ENCODE peak calls at places on chromosome X, in nine cellular contexts. One of them, this sample, is unnamed.

GRCh38 chrX:154308108-154308946 is 12.7 kb downstream of the TKTL1 start:
- DNase-seq in cardiac muscle cell: peak
- DNase-seq in lower leg skin: peak
- DNase-seq in lower lobe of right lung: peak
- DNase-seq in tibial artery: peak
- DNase-seq in stomach: peak
- DNase-seq in testis: peak
- DNase-seq in GM06990: peak
- DNase-seq in mammary epithelial cell: peak
- DNase-seq in this sample: peak

GRCh38 chrX:8189096-8189830 is 18.2 kb upstream of the VCX2 start:
- DNase-seq in testis: no peak
- DNase-seq in tibial artery: no peak
- DNase-seq in cardiac muscle cell: no peak
- DNase-seq in lower leg skin: no peak
- DNase-seq in lower lobe of right lung: no peak
- DNase-seq in stomach: no peak
- DNase-seq in mammary epithelial cell: no peak
- DNase-seq in GM06990: no peak
- DNase-seq in this sample: no peak

GRCh38 chrX:132292753-132293152 is 73.5 kb upstream of the RAP2C start:
- DNase-seq in GM06990: peak
- DNase-seq in lower leg skin: no peak
- DNase-seq in tibial artery: no peak
- DNase-seq in stomach: no peak
- DNase-seq in mammary epithelial cell: peak
- DNase-seq in testis: peak
- DNase-seq in cardiac muscle cell: peak
- DNase-seq in lower lobe of right lung: no peak
- DNase-seq in this sample: peak

GRCh38 chrX:152861116-152861515 is 30.3 kb downstream of the NSDHL start:
- DNase-seq in GM06990: no peak
- DNase-seq in stomach: no peak
- DNase-seq in testis: no peak
- DNase-seq in tibial artery: no peak
- DNase-seq in lower leg skin: peak
- DNase-seq in mammary epithelial cell: no peak
- DNase-seq in lower lobe of right lung: no peak
- DNase-seq in cardiac muscle cell: peak
- DNase-seq in this sample: no peak

GRCh38 chrX:22095306-22095705 is 63.2 kb downstream of the PHEX start:
- DNase-seq in lower leg skin: peak
- DNase-seq in tibial artery: peak
- DNase-seq in testis: peak
- DNase-seq in stomach: no peak
- DNase-seq in mammary epithelial cell: no peak
- DNase-seq in GM06990: no peak
- DNase-seq in cardiac muscle cell: peak
- DNase-seq in lower lobe of right lung: no peak
- DNase-seq in this sample: no peak

GRCh38 chrX:56219702-56220101 is 12.5 kb upstream of the KLF8 start:
- DNase-seq in lower lobe of right lung: no peak
- DNase-seq in stomach: no peak
- DNase-seq in GM06990: no peak
- DNase-seq in mammary epithelial cell: no peak
- DNase-seq in lower leg skin: no peak
- DNase-seq in testis: no peak
- DNase-seq in cardiac muscle cell: peak
- DNase-seq in tibial artery: no peak
- DNase-seq in this sample: no peak

GRCh38 chrX:124349054-124349453 is 2.7 kb downstream of the SH2D1A start:
- DNase-seq in tibial artery: no peak
- DNase-seq in stomach: no peak
- DNase-seq in testis: no peak
- DNase-seq in mammary epithelial cell: no peak
- DNase-seq in lower leg skin: no peak
- DNase-seq in lower lobe of right lung: no peak
- DNase-seq in GM06990: no peak
- DNase-seq in cardiac muscle cell: no peak
- DNase-seq in this sample: no peak

GRCh38 chrX:108722561-108722960 is 13.8 kb downstream of the IRS4 start:
- DNase-seq in cardiac muscle cell: no peak
- DNase-seq in testis: no peak
- DNase-seq in GM06990: no peak
- DNase-seq in lower leg skin: no peak
- DNase-seq in lower lobe of right lung: no peak
- DNase-seq in stomach: no peak
- DNase-seq in tibial artery: no peak
- DNase-seq in mammary epithelial cell: no peak
- DNase-seq in this sample: no peak

GRCh38 chrX:30931920-30932319 is 42.9 kb upstream of the TAB3 start:
- DNase-seq in GM06990: no peak
- DNase-seq in testis: no peak
- DNase-seq in tibial artery: no peak
- DNase-seq in mammary epithelial cell: no peak
- DNase-seq in stomach: no peak
- DNase-seq in lower leg skin: no peak
- DNase-seq in cardiac muscle cell: no peak
- DNase-seq in lower lobe of right lung: no peak
- DNase-seq in this sample: no peak

GRCh38 chrX:41981481-41982013 is 58.2 kb upstream of the CASK start:
- DNase-seq in lower lobe of right lung: no peak
- DNase-seq in cardiac muscle cell: no peak
- DNase-seq in tibial artery: no peak
- DNase-seq in GM06990: no peak
- DNase-seq in stomach: no peak
- DNase-seq in mammary epithelial cell: peak
- DNase-seq in testis: no peak
- DNase-seq in lower leg skin: no peak
- DNase-seq in this sample: no peak

GRCh38 chrX:138487866-138488265 is 223.7 kb downstream of the FGF13 start:
- DNase-seq in GM06990: no peak
- DNase-seq in testis: no peak
- DNase-seq in lower lobe of right lung: no peak
- DNase-seq in tibial artery: no peak
- DNase-seq in lower leg skin: no peak
- DNase-seq in stomach: no peak
- DNase-seq in mammary epithelial cell: no peak
- DNase-seq in cardiac muscle cell: no peak
- DNase-seq in this sample: no peak

GRCh38 chrX:57918750-57919436 is 8.6 kb upstream of the ZXDA start:
- DNase-seq in stomach: peak
- DNase-seq in testis: no peak
- DNase-seq in cardiac muscle cell: peak
- DNase-seq in lower leg skin: no peak
- DNase-seq in tibial artery: no peak
- DNase-seq in GM06990: no peak
- DNase-seq in lower lobe of right lung: peak
- DNase-seq in mammary epithelial cell: no peak
- DNase-seq in this sample: peak

GRCh38 chrX:8721536-8721935 is 10.4 kb downstream of the ANOS1 start:
- DNase-seq in cardiac muscle cell: no peak
- DNase-seq in tibial artery: no peak
- DNase-seq in mammary epithelial cell: no peak
- DNase-seq in testis: no peak
- DNase-seq in lower lobe of right lung: no peak
- DNase-seq in lower leg skin: no peak
- DNase-seq in GM06990: no peak
- DNase-seq in stomach: no peak
- DNase-seq in this sample: no peak

GRCh38 chrX:84186603-84187358 is 1.2 kb downstream of the RPS6KA6 start:
- DNase-seq in stomach: no peak
- DNase-seq in GM06990: no peak
- DNase-seq in lower lobe of right lung: no peak
- DNase-seq in tibial artery: no peak
- DNase-seq in testis: peak
- DNase-seq in lower leg skin: no peak
- DNase-seq in cardiac muscle cell: no peak
- DNase-seq in mammary epithelial cell: peak
- DNase-seq in this sample: no peak

GRCh38 chrX:111375747-111376146 is 36.2 kb downstream of the DCX start:
- DNase-seq in mammary epithelial cell: peak
- DNase-seq in tibial artery: no peak
- DNase-seq in testis: no peak
- DNase-seq in cardiac muscle cell: peak
- DNase-seq in lower leg skin: no peak
- DNase-seq in GM06990: no peak
- DNase-seq in stomach: no peak
- DNase-seq in lower lobe of right lung: no peak
- DNase-seq in this sample: no peak

GRCh38 chrX:3143043-3143799 is 102.0 kb downstream of the ARSF start:
- DNase-seq in lower leg skin: no peak
- DNase-seq in stomach: no peak
- DNase-seq in GM06990: no peak
- DNase-seq in lower lobe of right lung: no peak
- DNase-seq in mammary epithelial cell: no peak
- DNase-seq in testis: no peak
- DNase-seq in tibial artery: no peak
- DNase-seq in cardiac muscle cell: no peak
- DNase-seq in this sample: peak

GRCh38 chrX:15143050-15143824 is 126.6 kb downstream of the ASB9 start:
- DNase-seq in lower leg skin: no peak
- DNase-seq in cardiac muscle cell: peak
- DNase-seq in GM06990: no peak
- DNase-seq in mammary epithelial cell: peak
- DNase-seq in stomach: peak
- DNase-seq in tibial artery: peak
- DNase-seq in lower lobe of right lung: peak
- DNase-seq in testis: peak
- DNase-seq in this sample: peak
- TF ChIP-seq CTCF in lower leg skin: no peak
- TF ChIP-seq CTCF in cardiac muscle cell: peak
- TF ChIP-seq CTCF in GM06990: peak
- TF ChIP-seq CTCF in mammary epithelial cell: peak
- TF ChIP-seq CTCF in stomach: peak
- TF ChIP-seq CTCF in tibial artery: peak
- TF ChIP-seq CTCF in lower lobe of right lung: peak
- TF ChIP-seq CTCF in testis: peak
- TF ChIP-seq CTCF in this sample: peak

GRCh38 chrX:68822641-68823410 is 6.0 kb upstream of the EFNB1 start:
- DNase-seq in mammary epithelial cell: no peak
- DNase-seq in cardiac muscle cell: peak
- DNase-seq in GM06990: no peak
- DNase-seq in tibial artery: peak
- DNase-seq in stomach: no peak
- DNase-seq in lower leg skin: peak
- DNase-seq in lower lobe of right lung: no peak
- DNase-seq in testis: peak
- DNase-seq in this sample: peak
- TF ChIP-seq CTCF in mammary epithelial cell: peak
- TF ChIP-seq CTCF in cardiac muscle cell: peak
- TF ChIP-seq CTCF in GM06990: peak
- TF ChIP-seq CTCF in tibial artery: peak
- TF ChIP-seq CTCF in stomach: peak
- TF ChIP-seq CTCF in lower leg skin: no peak
- TF ChIP-seq CTCF in lower lobe of right lung: peak
- TF ChIP-seq CTCF in testis: peak
- TF ChIP-seq CTCF in this sample: peak

GRCh38 chrX:120365968-120366367 is 4.1 kb downstream of the ATP1B4 start:
- DNase-seq in tibial artery: no peak
- DNase-seq in mammary epithelial cell: no peak
- DNase-seq in testis: no peak
- DNase-seq in lower leg skin: no peak
- DNase-seq in GM06990: no peak
- DNase-seq in cardiac muscle cell: no peak
- DNase-seq in lower lobe of right lung: no peak
- DNase-seq in stomach: no peak
- DNase-seq in this sample: no peak

GRCh38 chrX:120367390-120368100 is 5.7 kb downstream of the ATP1B4 start:
- DNase-seq in GM06990: no peak
- DNase-seq in lower leg skin: no peak
- DNase-seq in stomach: no peak
- DNase-seq in cardiac muscle cell: no peak
- DNase-seq in tibial artery: no peak
- DNase-seq in lower lobe of right lung: no peak
- DNase-seq in testis: no peak
- DNase-seq in mammary epithelial cell: no peak
- DNase-seq in this sample: no peak

GRCh38 chrX:120361906-120362305 is at the start of gene ATP1B4:
- DNase-seq in stomach: no peak
- DNase-seq in GM06990: no peak
- DNase-seq in cardiac muscle cell: no peak
- DNase-seq in lower leg skin: no peak
- DNase-seq in lower lobe of right lung: no peak
- DNase-seq in tibial artery: no peak
- DNase-seq in mammary epithelial cell: no peak
- DNase-seq in testis: no peak
- DNase-seq in this sample: no peak

GRCh38 chrX:120366794-120367193 is 4.9 kb downstream of the ATP1B4 start:
- DNase-seq in testis: no peak
- DNase-seq in stomach: no peak
- DNase-seq in lower leg skin: no peak
- DNase-seq in tibial artery: no peak
- DNase-seq in mammary epithelial cell: no peak
- DNase-seq in lower lobe of right lung: no peak
- DNase-seq in cardiac muscle cell: no peak
- DNase-seq in GM06990: no peak
- DNase-seq in this sample: no peak

GRCh38 chrX:120365320-120365719 is 3.4 kb downstream of the ATP1B4 start:
- DNase-seq in GM06990: no peak
- DNase-seq in lower leg skin: peak
- DNase-seq in tibial artery: peak
- DNase-seq in cardiac muscle cell: peak
- DNase-seq in stomach: peak
- DNase-seq in testis: peak
- DNase-seq in lower lobe of right lung: peak
- DNase-seq in mammary epithelial cell: no peak
- DNase-seq in this sample: peak
- TF ChIP-seq CTCF in GM06990: peak
- TF ChIP-seq CTCF in lower leg skin: no peak
- TF ChIP-seq CTCF in tibial artery: no peak
- TF ChIP-seq CTCF in cardiac muscle cell: peak
- TF ChIP-seq CTCF in stomach: peak
- TF ChIP-seq CTCF in testis: no peak
- TF ChIP-seq CTCF in lower lobe of right lung: peak
- TF ChIP-seq CTCF in mammary epithelial cell: peak
- TF ChIP-seq CTCF in this sample: peak

DNA sequence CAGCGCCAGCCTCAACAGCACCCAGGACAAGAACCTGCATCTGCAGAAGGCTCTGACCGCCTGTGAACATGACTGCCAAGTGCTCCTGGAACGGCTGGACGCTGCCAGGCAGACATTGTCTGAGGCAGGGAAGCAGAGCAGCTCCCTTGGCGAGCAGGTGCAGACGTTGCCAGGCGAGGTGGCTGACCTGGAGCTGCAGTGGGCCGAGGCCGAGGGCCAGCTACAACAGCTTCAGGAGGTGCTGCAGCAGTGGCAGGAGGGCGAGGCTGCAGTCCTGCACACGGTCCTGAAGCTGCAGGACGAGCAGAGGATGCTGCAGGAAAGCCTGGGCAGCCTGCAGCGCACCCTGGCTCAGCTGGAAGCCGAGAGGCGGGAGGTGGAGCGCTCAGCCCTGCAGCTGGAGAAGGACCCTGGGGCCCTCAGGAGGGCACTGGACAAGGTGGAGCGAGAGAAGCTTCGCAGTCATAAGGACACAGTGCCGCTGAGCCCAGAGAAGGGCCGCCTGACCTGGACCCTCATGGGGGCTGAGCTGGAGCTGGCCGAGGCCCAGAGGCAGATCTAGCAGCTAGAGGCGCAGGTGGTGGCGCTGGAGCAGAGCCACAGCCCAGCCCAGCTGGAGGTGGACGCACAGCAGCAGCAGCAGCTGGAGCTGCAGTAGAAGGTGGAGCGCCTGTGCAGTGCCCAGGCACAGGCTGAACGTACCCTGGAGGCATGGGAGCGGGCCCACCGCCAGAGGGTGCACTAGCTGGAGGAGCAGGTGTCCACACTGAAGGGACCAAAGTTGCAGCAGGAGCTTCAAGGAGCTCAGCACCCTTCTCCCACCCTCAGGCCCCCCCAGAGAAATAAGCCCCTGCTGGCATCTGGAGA is 16.4 kb downstream of the SMIM10L2A start:
- DNase-seq in cardiac muscle cell: no peak
- DNase-seq in lower lobe of right lung: no peak
- DNase-seq in testis: no peak
- DNase-seq in GM06990: no peak
- DNase-seq in stomach: no peak
- DNase-seq in lower leg skin: peak
- DNase-seq in mammary epithelial cell: no peak
- DNase-seq in tibial artery: no peak
- DNase-seq in this sample: no peak
- TF ChIP-seq CTCF in cardiac muscle cell: no peak
- TF ChIP-seq CTCF in lower lobe of right lung: no peak
- TF ChIP-seq CTCF in testis: no peak
- TF ChIP-seq CTCF in GM06990: peak
- TF ChIP-seq CTCF in stomach: no peak
- TF ChIP-seq CTCF in lower leg skin: no peak
- TF ChIP-seq CTCF in mammary epithelial cell: no peak
- TF ChIP-seq CTCF in tibial artery: no peak
- TF ChIP-seq CTCF in this sample: no peak